ENCODE peak calls at places on chromosomes 13 and 19, in seven cellular contexts. One of them, this sample, is unnamed.

GRCh38 chr13:109704771-109705628 is 81.4 kb downstream of the IRS2 start:
- DNase-seq in CD8-positive, alpha-beta memory T cell: no peak
- DNase-seq in OCI-LY7: no peak
- DNase-seq in GM23338: no peak
- DNase-seq in CD8-positive, alpha-beta T cell: no peak
- DNase-seq in CD4-positive, alpha-beta T cell: no peak
- DNase-seq in endodermal cell: no peak
- DNase-seq in this sample: peak; percentile 60

GRCh38 chr19:44303976-44304568 is 753 bp downstream of the ZNF235 start:
- DNase-seq in CD8-positive, alpha-beta memory T cell: no peak
- DNase-seq in OCI-LY7: peak; percentile 1
- DNase-seq in GM23338: peak; percentile 17
- DNase-seq in CD8-positive, alpha-beta T cell: no peak
- DNase-seq in CD4-positive, alpha-beta T cell: no peak
- DNase-seq in endodermal cell: peak; percentile 48
- DNase-seq in this sample: no peak

GRCh38 chr13:33228645-33229445 is 56.7 kb downstream of the STARD13 start:
- DNase-seq in CD8-positive, alpha-beta memory T cell: peak; percentile 37
- DNase-seq in OCI-LY7: peak; percentile 64
- DNase-seq in GM23338: peak; percentile 73
- DNase-seq in CD8-positive, alpha-beta T cell: no peak
- DNase-seq in CD4-positive, alpha-beta T cell: no peak
- DNase-seq in endodermal cell: peak; percentile 58
- DNase-seq in this sample: no peak

GRCh38 chr19:40598121-40598917 is 2.9 kb upstream of the LTBP4 start:
- DNase-seq in CD8-positive, alpha-beta memory T cell: peak; percentile 76
- DNase-seq in OCI-LY7: peak; percentile 80
- DNase-seq in GM23338: peak; percentile 97
- DNase-seq in CD8-positive, alpha-beta T cell: peak; percentile 68
- DNase-seq in CD4-positive, alpha-beta T cell: peak; percentile 69
- DNase-seq in endodermal cell: peak; percentile 98
- DNase-seq in this sample: peak; percentile 88

GRCh38 chr19:45601115-45601514 is 897 bp downstream of the GPR4 start:
- DNase-seq in CD8-positive, alpha-beta memory T cell: no peak
- DNase-seq in OCI-LY7: no peak
- DNase-seq in GM23338: no peak
- DNase-seq in CD8-positive, alpha-beta T cell: no peak
- DNase-seq in CD4-positive, alpha-beta T cell: no peak
- DNase-seq in endodermal cell: no peak
- DNase-seq in this sample: no peak

GRCh38 chr13:76316998-76317527 is 569.1 kb downstream of the KCTD12 start:
- DNase-seq in CD8-positive, alpha-beta memory T cell: no peak
- DNase-seq in OCI-LY7: no peak
- DNase-seq in GM23338: no peak
- DNase-seq in CD8-positive, alpha-beta T cell: no peak
- DNase-seq in CD4-positive, alpha-beta T cell: no peak
- DNase-seq in endodermal cell: no peak
- DNase-seq in this sample: no peak

GRCh38 chr13:44692173-44692713 is 116.1 kb upstream of the TSC22D1 start:
- DNase-seq in CD8-positive, alpha-beta memory T cell: no peak
- DNase-seq in OCI-LY7: no peak
- DNase-seq in GM23338: peak; percentile 27
- DNase-seq in CD8-positive, alpha-beta T cell: no peak
- DNase-seq in CD4-positive, alpha-beta T cell: no peak
- DNase-seq in endodermal cell: peak; percentile 49
- DNase-seq in this sample: no peak

GRCh38 chr13:48808689-48809088 is 155.0 kb downstream of the CYSLTR2 start:
- DNase-seq in CD8-positive, alpha-beta memory T cell: no peak
- DNase-seq in OCI-LY7: no peak
- DNase-seq in GM23338: no peak
- DNase-seq in CD8-positive, alpha-beta T cell: no peak
- DNase-seq in CD4-positive, alpha-beta T cell: no peak
- DNase-seq in endodermal cell: no peak
- DNase-seq in this sample: no peak

GRCh38 chr13:79194272-79194671 is 211.8 kb downstream of the RBM26 start:
- DNase-seq in CD8-positive, alpha-beta memory T cell: peak; percentile 33
- DNase-seq in OCI-LY7: peak; percentile 89
- DNase-seq in GM23338: no peak
- DNase-seq in CD8-positive, alpha-beta T cell: no peak
- DNase-seq in CD4-positive, alpha-beta T cell: peak; percentile 9
- DNase-seq in endodermal cell: no peak
- DNase-seq in this sample: no peak

GRCh38 chr13:51619614-51620013 is 35.4 kb downstream of the WDFY2 start:
- DNase-seq in CD8-positive, alpha-beta memory T cell: no peak
- DNase-seq in OCI-LY7: no peak
- DNase-seq in GM23338: no peak
- DNase-seq in CD8-positive, alpha-beta T cell: no peak
- DNase-seq in CD4-positive, alpha-beta T cell: no peak
- DNase-seq in endodermal cell: no peak
- DNase-seq in this sample: no peak

GRCh38 chr13:109126973-109127615 is 497.7 kb downstream of the MYO16 start:
- DNase-seq in CD8-positive, alpha-beta memory T cell: no peak
- DNase-seq in OCI-LY7: no peak
- DNase-seq in GM23338: no peak
- DNase-seq in CD8-positive, alpha-beta T cell: no peak
- DNase-seq in CD4-positive, alpha-beta T cell: no peak
- DNase-seq in endodermal cell: no peak
- DNase-seq in this sample: no peak

GRCh38 chr19:50203281-50204080 is at the start of gene MYH14:
- DNase-seq in CD8-positive, alpha-beta memory T cell: peak; percentile 2
- DNase-seq in OCI-LY7: no peak
- DNase-seq in GM23338: peak; percentile 97
- DNase-seq in CD8-positive, alpha-beta T cell: no peak
- DNase-seq in CD4-positive, alpha-beta T cell: no peak
- DNase-seq in endodermal cell: peak; percentile 98
- DNase-seq in this sample: peak; percentile 27

GRCh38 chr19:16856091-16856490 is 26.9 kb downstream of the SIN3B start:
- DNase-seq in CD8-positive, alpha-beta memory T cell: no peak
- DNase-seq in OCI-LY7: no peak
- DNase-seq in GM23338: no peak
- DNase-seq in CD8-positive, alpha-beta T cell: no peak
- DNase-seq in CD4-positive, alpha-beta T cell: no peak
- DNase-seq in endodermal cell: no peak
- DNase-seq in this sample: no peak

GRCh38 chr13:22162889-22163288 is 492.0 kb downstream of the FGF9 start:
- DNase-seq in CD8-positive, alpha-beta memory T cell: no peak
- DNase-seq in OCI-LY7: no peak
- DNase-seq in GM23338: no peak
- DNase-seq in CD8-positive, alpha-beta T cell: no peak
- DNase-seq in CD4-positive, alpha-beta T cell: no peak
- DNase-seq in endodermal cell: no peak
- DNase-seq in this sample: no peak

GRCh38 chr13:110426745-110427144 is 119.7 kb downstream of the COL4A2 start:
- DNase-seq in CD8-positive, alpha-beta memory T cell: no peak
- DNase-seq in OCI-LY7: no peak
- DNase-seq in GM23338: no peak
- DNase-seq in CD8-positive, alpha-beta T cell: no peak
- DNase-seq in CD4-positive, alpha-beta T cell: no peak
- DNase-seq in endodermal cell: no peak
- DNase-seq in this sample: peak; percentile 72

GRCh38 chr13:70253834-70254233 is 145.6 kb upstream of the KLHL1 start:
- DNase-seq in CD8-positive, alpha-beta memory T cell: no peak
- DNase-seq in OCI-LY7: no peak
- DNase-seq in GM23338: no peak
- DNase-seq in CD8-positive, alpha-beta T cell: no peak
- DNase-seq in CD4-positive, alpha-beta T cell: no peak
- DNase-seq in endodermal cell: no peak
- DNase-seq in this sample: no peak

GRCh38 chr19:15108845-15109767 is 1.9 kb downstream of the SYDE1 start:
- DNase-seq in CD8-positive, alpha-beta memory T cell: no peak
- DNase-seq in OCI-LY7: no peak
- DNase-seq in GM23338: no peak
- DNase-seq in CD8-positive, alpha-beta T cell: no peak
- DNase-seq in CD4-positive, alpha-beta T cell: no peak
- DNase-seq in endodermal cell: no peak
- DNase-seq in this sample: no peak

GRCh38 chr19:15107056-15108010 is at the start of gene SYDE1:
- DNase-seq in CD8-positive, alpha-beta memory T cell: no peak
- DNase-seq in OCI-LY7: no peak
- DNase-seq in GM23338: peak; percentile 92
- DNase-seq in CD8-positive, alpha-beta T cell: no peak
- DNase-seq in CD4-positive, alpha-beta T cell: no peak
- DNase-seq in endodermal cell: peak; percentile 91
- DNase-seq in this sample: peak; percentile 80

GRCh38 chr19:15110418-15110815 is 3.2 kb downstream of the SYDE1 start:
- DNase-seq in CD8-positive, alpha-beta memory T cell: no peak
- DNase-seq in OCI-LY7: no peak
- DNase-seq in GM23338: no peak
- DNase-seq in CD8-positive, alpha-beta T cell: no peak
- DNase-seq in CD4-positive, alpha-beta T cell: no peak
- DNase-seq in endodermal cell: no peak
- DNase-seq in this sample: no peak

GRCh38 chr19:15109768-15110417 is 2.7 kb downstream of the SYDE1 start:
- DNase-seq in CD8-positive, alpha-beta memory T cell: no peak
- DNase-seq in OCI-LY7: no peak
- DNase-seq in GM23338: no peak
- DNase-seq in CD8-positive, alpha-beta T cell: no peak
- DNase-seq in CD4-positive, alpha-beta T cell: no peak
- DNase-seq in endodermal cell: no peak
- DNase-seq in this sample: no peak

DNA sequence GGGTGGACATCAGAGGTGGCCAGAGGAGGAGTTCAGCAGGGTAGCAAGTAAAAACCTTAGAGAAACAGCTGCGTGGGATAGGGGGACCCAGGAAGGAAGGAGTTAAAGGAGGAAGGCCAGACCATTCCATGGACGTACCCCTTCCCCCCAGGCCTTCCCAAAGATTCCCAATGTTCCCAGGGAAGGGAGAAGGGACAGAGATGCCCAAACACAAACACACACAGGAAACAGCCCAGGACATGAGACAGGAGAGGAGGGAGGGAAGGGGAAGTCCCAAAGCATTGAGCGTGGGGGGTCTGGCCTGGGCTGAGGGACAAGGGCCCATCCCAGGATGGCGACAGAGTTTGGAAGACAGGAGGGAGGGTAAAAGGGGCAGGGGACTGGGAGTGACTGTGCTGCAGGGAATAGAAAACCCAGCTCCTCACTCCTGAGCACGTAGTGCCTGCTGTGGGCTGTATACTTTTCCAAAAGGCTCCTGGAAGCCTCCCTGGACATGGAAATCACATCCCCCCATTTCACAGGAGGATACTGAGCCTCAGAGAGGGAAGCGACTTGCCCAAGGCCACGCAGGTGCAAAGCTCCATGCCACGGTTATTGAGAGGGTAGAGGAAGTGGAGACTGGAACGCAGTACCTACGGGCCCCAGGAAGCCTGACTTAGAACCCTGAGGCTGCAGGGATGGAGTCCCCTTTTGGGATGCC is 1.1 kb downstream of the SYDE1 start:
- DNase-seq in CD8-positive, alpha-beta memory T cell: no peak
- DNase-seq in OCI-LY7: no peak
- DNase-seq in GM23338: peak; percentile 55
- DNase-seq in CD8-positive, alpha-beta T cell: no peak
- DNase-seq in CD4-positive, alpha-beta T cell: no peak
- DNase-seq in endodermal cell: peak; percentile 62
- DNase-seq in this sample: peak; percentile 43
- H3K27ac ChIP-seq in CD8-positive, alpha-beta memory T cell: no peak overlapping the region
- H3K27ac ChIP-seq in OCI-LY7: no peak overlapping the region
- H3K27ac ChIP-seq in GM23338: peak overlapping the region; percentile 84
- H3K27ac ChIP-seq in CD8-positive, alpha-beta T cell: no peak overlapping the region
- H3K27ac ChIP-seq in CD4-positive, alpha-beta T cell: no peak overlapping the region
- H3K27ac ChIP-seq in endodermal cell: no peak overlapping the region
- H3K27ac ChIP-seq in this sample: peak overlapping the region; percentile 92

DNA sequence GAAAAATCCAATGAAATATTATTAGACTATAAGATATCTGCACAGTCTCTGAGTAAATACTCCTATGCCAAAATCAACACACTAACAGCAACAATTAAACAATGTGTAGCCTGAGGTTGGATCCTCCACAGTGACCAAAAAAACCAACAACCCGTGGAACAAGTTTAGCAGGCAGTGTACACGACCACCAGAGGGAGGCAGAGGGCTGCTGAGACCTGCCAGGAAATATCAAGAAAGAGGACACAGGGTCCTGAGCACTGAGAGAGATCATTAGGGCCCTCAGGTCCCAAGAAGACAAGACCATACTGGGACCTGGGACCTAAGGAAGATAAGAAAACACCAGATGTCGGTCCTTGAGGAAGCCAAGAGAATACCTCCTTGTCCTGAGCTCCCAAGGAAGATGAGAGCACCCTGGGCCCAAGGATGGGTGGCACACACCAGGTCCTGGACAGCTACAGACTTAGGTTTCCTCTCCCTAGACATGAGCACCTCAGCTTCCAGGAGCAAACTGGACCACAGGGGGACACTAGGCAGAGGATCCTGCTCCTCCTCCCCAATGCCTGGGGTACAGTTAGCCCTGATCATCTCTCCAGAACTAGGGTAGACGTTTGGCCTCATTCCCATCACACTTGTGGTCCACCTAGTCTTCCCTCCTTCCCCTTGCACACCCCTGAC is 822 bp upstream of the ZNF274 start:
- DNase-seq in CD8-positive, alpha-beta memory T cell: peak; percentile 52
- DNase-seq in OCI-LY7: peak; percentile 84
- DNase-seq in GM23338: peak; percentile 82
- DNase-seq in CD8-positive, alpha-beta T cell: peak; percentile 31
- DNase-seq in CD4-positive, alpha-beta T cell: peak; percentile 51
- DNase-seq in endodermal cell: peak; percentile 86
- DNase-seq in this sample: no peak
- H3K27ac ChIP-seq in CD8-positive, alpha-beta memory T cell: peak overlapping the region; percentile 98
- H3K27ac ChIP-seq in OCI-LY7: peak overlapping the region; percentile 86
- H3K27ac ChIP-seq in GM23338: peak overlapping the region; percentile 76
- H3K27ac ChIP-seq in CD8-positive, alpha-beta T cell: peak overlapping the region; percentile 40
- H3K27ac ChIP-seq in CD4-positive, alpha-beta T cell: peak overlapping the region; percentile 47
- H3K27ac ChIP-seq in endodermal cell: no peak overlapping the region
- H3K27ac ChIP-seq in this sample: peak overlapping the region; percentile 92

GRCh38 chr13:98207411-98207810 is 30.3 kb upstream of the RNF113B start:
- DNase-seq in CD8-positive, alpha-beta memory T cell: no peak
- DNase-seq in OCI-LY7: no peak
- DNase-seq in GM23338: no peak
- DNase-seq in CD8-positive, alpha-beta T cell: no peak
- DNase-seq in CD4-positive, alpha-beta T cell: no peak
- DNase-seq in endodermal cell: no peak
- DNase-seq in this sample: no peak
- H3K27ac ChIP-seq in CD8-positive, alpha-beta memory T cell: no peak overlapping the region
- H3K27ac ChIP-seq in OCI-LY7: no peak overlapping the region
- H3K27ac ChIP-seq in GM23338: no peak overlapping the region
- H3K27ac ChIP-seq in CD8-positive, alpha-beta T cell: no peak overlapping the region
- H3K27ac ChIP-seq in CD4-positive, alpha-beta T cell: no peak overlapping the region
- H3K27ac ChIP-seq in endodermal cell: no peak overlapping the region
- H3K27ac ChIP-seq in this sample: peak overlapping the region; percentile 47

DNA sequence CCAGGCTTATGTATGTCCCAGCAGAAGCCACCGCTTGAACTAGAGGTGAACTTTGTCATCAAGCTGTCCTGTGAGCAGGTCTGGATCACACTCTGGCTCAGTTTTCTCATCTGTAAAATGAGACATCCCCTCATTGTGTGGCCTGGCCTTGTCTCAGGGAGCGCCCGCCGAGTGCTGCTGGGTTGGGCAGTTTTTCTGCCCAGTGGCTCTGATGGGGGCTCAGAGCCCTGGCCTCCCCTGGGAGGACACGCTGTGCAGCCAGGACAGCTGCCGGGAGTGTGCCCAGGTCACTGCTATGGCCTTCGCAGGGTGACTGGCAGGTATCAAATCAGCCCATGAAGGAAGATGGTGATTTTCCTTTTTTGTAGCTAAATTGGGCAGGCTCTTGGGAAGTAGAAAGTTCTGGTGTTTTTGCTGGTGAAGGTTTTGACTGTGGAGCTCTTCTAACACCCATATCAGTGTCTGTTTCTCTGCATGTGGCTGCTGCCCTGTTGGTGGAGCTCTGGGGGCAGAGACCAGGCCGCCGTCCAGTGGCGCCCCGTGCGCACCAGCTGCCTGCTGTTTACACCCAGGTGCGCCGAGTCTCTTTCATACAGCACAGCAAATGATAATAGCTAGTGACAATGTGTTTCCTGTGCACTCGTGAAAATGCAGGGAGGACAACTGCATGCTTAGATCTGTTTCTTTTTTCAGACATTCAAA is 40.8 kb downstream of the SLC7A9 start:
- DNase-seq in CD8-positive, alpha-beta memory T cell: no peak
- DNase-seq in OCI-LY7: no peak
- DNase-seq in GM23338: no peak
- DNase-seq in CD8-positive, alpha-beta T cell: no peak
- DNase-seq in CD4-positive, alpha-beta T cell: no peak
- DNase-seq in endodermal cell: no peak
- DNase-seq in this sample: no peak
- H3K27ac ChIP-seq in CD8-positive, alpha-beta memory T cell: no peak overlapping the region
- H3K27ac ChIP-seq in OCI-LY7: no peak overlapping the region
- H3K27ac ChIP-seq in GM23338: no peak overlapping the region
- H3K27ac ChIP-seq in CD8-positive, alpha-beta T cell: no peak overlapping the region
- H3K27ac ChIP-seq in CD4-positive, alpha-beta T cell: no peak overlapping the region
- H3K27ac ChIP-seq in endodermal cell: no peak overlapping the region
- H3K27ac ChIP-seq in this sample: no peak overlapping the region

This sample was measured in tibial artery.